ENCODE peak calls at places on chromosomes 12 and 14, in ten cellular contexts. T is stimulated activated CD4-positive, alpha-beta T cell treated with anti-CD3 and anti-CD28 coated beads, Interleukin-12 subunit alpha, Interleukin-12 subunit beta, amount 100 ng/mL, for 4 hours; E is HT1080; C is NCI-H82; N is effector CD4-positive, alpha-beta T cell; A is T follicular helper cell; K is NCI-H2081; B is NCI-H524; S is naive thymus-derived CD8-positive, alpha-beta T cell; F is anterior cingulate cortex. H is an unnamed sample.

GRCh38 chr14:105329411-105330200 is 15.1 kb downstream of the PACS2 start:
- DNase-seq in K (no peak), T (no peak), B (no peak), E (no peak), C (no peak), F (no peak), S (no peak), A (no peak), N (no peak), H (no peak)

GRCh38 chr12:57552306-57552651 is 2.4 kb downstream of the KIF5A start:
- DNase-seq in K (no peak), B (no peak), E (no peak), A (no peak), F (no peak), S (no peak), T (no peak), N (no peak), C (no peak), H (no peak)

GRCh38 chr14:31110872-31111271 is 84.7 kb upstream of the STRN3 start:
- DNase-seq in B (no peak), E (no peak), C (no peak), N (no peak), A (no peak), F (no peak), S (no peak), T (no peak), K (no peak), H (no peak)

GRCh38 chr12:99619389-99620158 is 28.0 kb upstream of the GARIN6 start:
- DNase-seq in N (no peak), F (no peak), A (no peak), E (peak; percentile 45), B (peak; percentile 41), T (no peak), S (no peak), K (peak; percentile 63), C (peak; percentile 82), H (no peak)

GRCh38 chr12:30692470-30692869 is 3.2 kb downstream of the IPO8 start:
- DNase-seq in E (no peak), K (no peak), C (no peak), B (no peak), S (no peak), F (no peak), N (no peak), T (no peak), A (no peak), H (no peak)

GRCh38 chr14:59107819-59108218 is 80.6 kb upstream of the DAAM1 start:
- DNase-seq in E (no peak), B (peak; percentile 92), A (no peak), T (no peak), N (no peak), F (no peak), C (peak; percentile 76), S (peak; percentile 3), K (no peak), H (no peak)

GRCh38 chr12:108571604-108572165 is 9.3 kb downstream of the ISCU start:
- DNase-seq in B (no peak), F (no peak), E (no peak), A (no peak), K (no peak), S (no peak), T (no peak), C (no peak), N (no peak), H (no peak)

GRCh38 chr12:113862570-113863454 is 103.3 kb downstream of the RBM19 start:
- DNase-seq in F (no peak), A (no peak), K (peak; percentile 18), B (no peak), C (peak; percentile 75), E (peak; percentile 87), T (no peak), S (no peak), N (no peak), H (no peak)

GRCh38 chr12:22541496-22541895 is 2.8 kb downstream of the C2CD5 start:
- DNase-seq in A (no peak), K (no peak), F (no peak), T (no peak), C (no peak), S (no peak), B (no peak), E (no peak), N (no peak), H (no peak)

GRCh38 chr12:111757361-111758119 is 9.2 kb upstream of the ALDH2 start:
- DNase-seq in N (no peak), S (no peak), B (no peak), A (no peak), K (no peak), E (peak; percentile 58), F (peak; percentile 47), T (no peak), C (no peak), H (no peak)

GRCh38 chr14:69260979-69261605 is 1.1 kb downstream of the GALNT16 start:
- DNase-seq in B (peak; percentile 60), S (peak; percentile 9), N (no peak), A (peak; percentile 7), T (peak; percentile 42), K (peak; percentile 33), E (no peak), F (no peak), C (peak; percentile 40), H (peak; percentile 13)

GRCh38 chr12:49874142-49874897 is 29.4 kb downstream of the FAIM2 start:
- DNase-seq in T (no peak), N (no peak), F (peak; percentile 69), K (no peak), E (no peak), S (no peak), B (peak; percentile 32), C (no peak), A (no peak), H (no peak)

GRCh38 chr14:42671636-42672035 is 1065.0 kb downstream of the LRFN5 start:
- DNase-seq in A (no peak), B (no peak), F (no peak), S (no peak), C (no peak), E (peak; percentile 22), T (no peak), N (no peak), K (no peak), H (no peak)

GRCh38 chr12:67994046-67994445 is 4.8 kb downstream of the IFNG-AS1 start:
- DNase-seq in E (no peak), B (no peak), F (no peak), S (no peak), N (no peak), K (no peak), C (peak; percentile 6), T (no peak), A (no peak), H (no peak)